ENCODE peak calls at places on chromosomes 6 and 20, in four cellular contexts. One of them, this sample, is unnamed.

GRCh38 chr6:11711644-11711993 is 67.0 kb downstream of the ADTRP start:
- DNase-seq in T-helper 9 cell: no peak
- DNase-seq in HuH-7.5: no peak
- DNase-seq in effector CD4-positive, alpha-beta T cell: no peak
- DNase-seq in this sample: no peak

GRCh38 chr20:44540834-44541233 is 19.0 kb upstream of the SERINC3 start:
- DNase-seq in T-helper 9 cell: no peak
- DNase-seq in HuH-7.5: no peak
- DNase-seq in effector CD4-positive, alpha-beta T cell: no peak
- DNase-seq in this sample: no peak

GRCh38 chr6:44238687-44239350 is 8.1 kb upstream of the HSP90AB1 start:
- DNase-seq in T-helper 9 cell: no peak
- DNase-seq in HuH-7.5: no peak
- DNase-seq in effector CD4-positive, alpha-beta T cell: no peak
- DNase-seq in this sample: no peak

GRCh38 chr20:24899153-24899552 is 49.9 kb upstream of the CST7 start:
- DNase-seq in T-helper 9 cell: no peak
- DNase-seq in HuH-7.5: no peak
- DNase-seq in effector CD4-positive, alpha-beta T cell: no peak
- DNase-seq in this sample: no peak

GRCh38 chr6:5173862-5174643 is 86.7 kb downstream of the LYRM4 start:
- DNase-seq in T-helper 9 cell: peak; percentile 16
- DNase-seq in HuH-7.5: no peak
- DNase-seq in effector CD4-positive, alpha-beta T cell: peak; percentile 28
- DNase-seq in this sample: no peak

GRCh38 chr6:35879151-35879550 is 41.7 kb downstream of the SRPK1 start:
- DNase-seq in T-helper 9 cell: no peak
- DNase-seq in HuH-7.5: no peak
- DNase-seq in effector CD4-positive, alpha-beta T cell: no peak
- DNase-seq in this sample: no peak

GRCh38 chr6:52726193-52726542 is 37.1 kb downstream of the GSTA2 start:
- DNase-seq in T-helper 9 cell: no peak
- DNase-seq in HuH-7.5: no peak
- DNase-seq in effector CD4-positive, alpha-beta T cell: no peak
- DNase-seq in this sample: no peak

GRCh38 chr20:13996265-13996664 is 949 bp downstream of the MACROD2 start:
- DNase-seq in T-helper 9 cell: no peak
- DNase-seq in HuH-7.5: peak; percentile 43
- DNase-seq in effector CD4-positive, alpha-beta T cell: no peak
- DNase-seq in this sample: no peak

GRCh38 chr6:30836431-30836866 is 47.9 kb upstream of the DDR1 start:
- DNase-seq in T-helper 9 cell: no peak
- DNase-seq in HuH-7.5: no peak
- DNase-seq in effector CD4-positive, alpha-beta T cell: no peak
- DNase-seq in this sample: no peak

GRCh38 chr6:32108094-32108627 is 977 bp downstream of the TNXB start:
- DNase-seq in T-helper 9 cell: no peak
- DNase-seq in HuH-7.5: no peak
- DNase-seq in effector CD4-positive, alpha-beta T cell: no peak
- DNase-seq in this sample: no peak

GRCh38 chr6:71194730-71195129 is 93.9 kb upstream of the OGFRL1 start:
- DNase-seq in T-helper 9 cell: no peak
- DNase-seq in HuH-7.5: no peak
- DNase-seq in effector CD4-positive, alpha-beta T cell: no peak
- DNase-seq in this sample: no peak

GRCh38 chr6:36386495-36387439 is 702 bp downstream of the ETV7 start:
- DNase-seq in T-helper 9 cell: peak; percentile 5
- DNase-seq in HuH-7.5: no peak
- DNase-seq in effector CD4-positive, alpha-beta T cell: peak; percentile 6
- DNase-seq in this sample: no peak

GRCh38 chr20:63116412-63117106 is 99.4 kb downstream of the YTHDF1 start:
- DNase-seq in T-helper 9 cell: no peak
- DNase-seq in HuH-7.5: peak; percentile 76
- DNase-seq in effector CD4-positive, alpha-beta T cell: no peak
- DNase-seq in this sample: no peak

GRCh38 chr6:93721386-93722048 is 302.2 kb upstream of the EPHA7 start:
- DNase-seq in T-helper 9 cell: no peak
- DNase-seq in HuH-7.5: no peak
- DNase-seq in effector CD4-positive, alpha-beta T cell: no peak
- DNase-seq in this sample: no peak

GRCh38 chr6:22873531-22874136 is 304.3 kb downstream of the HDGFL1 start:
- DNase-seq in T-helper 9 cell: no peak
- DNase-seq in HuH-7.5: no peak
- DNase-seq in effector CD4-positive, alpha-beta T cell: no peak
- DNase-seq in this sample: no peak

GRCh38 chr20:50943091-50943490 is 11.9 kb upstream of the ADNP start:
- DNase-seq in T-helper 9 cell: no peak
- DNase-seq in HuH-7.5: no peak
- DNase-seq in effector CD4-positive, alpha-beta T cell: no peak
- DNase-seq in this sample: no peak

GRCh38 chr6:33912177-33912576 is 108.4 kb upstream of the MLN start:
- DNase-seq in T-helper 9 cell: no peak
- DNase-seq in HuH-7.5: no peak
- DNase-seq in effector CD4-positive, alpha-beta T cell: no peak
- DNase-seq in this sample: no peak

GRCh38 chr6:5308066-5308465 is 46.8 kb downstream of the FARS2 start:
- DNase-seq in T-helper 9 cell: no peak
- DNase-seq in HuH-7.5: no peak
- DNase-seq in effector CD4-positive, alpha-beta T cell: no peak
- DNase-seq in this sample: no peak

GRCh38 chr6:152293404-152293803 is 343.8 kb downstream of the SYNE1 start:
- DNase-seq in T-helper 9 cell: no peak
- DNase-seq in HuH-7.5: no peak
- DNase-seq in effector CD4-positive, alpha-beta T cell: no peak
- DNase-seq in this sample: no peak

GRCh38 chr6:140064371-140064770 is 689.9 kb upstream of the CITED2 start:
- DNase-seq in T-helper 9 cell: no peak
- DNase-seq in HuH-7.5: no peak
- DNase-seq in effector CD4-positive, alpha-beta T cell: no peak
- DNase-seq in this sample: no peak

GRCh38 chr20:35151739-35152138 is 4.6 kb upstream of the EDEM2 start:
- DNase-seq in T-helper 9 cell: no peak
- DNase-seq in HuH-7.5: no peak
- DNase-seq in effector CD4-positive, alpha-beta T cell: no peak
- DNase-seq in this sample: no peak